ENCODE peak calls at places on chromosomes 4 and X, in six cellular contexts. J is neural crest cell, K is HFFc6, A is lower leg skin, D is ovary, X is prostate gland. H is an unnamed sample.

GRCh38 chrX:53321216-53321942 is 40.0 kb upstream of the IQSEC2 start:
- DNase-seq in J (no peak), K (no peak), A (no peak), D (no peak), X (no peak), H (peak; percentile 26)

GRCh38 chr4:88841635-88842034 is 144.0 kb upstream of the NAP1L5 start:
- DNase-seq in J (no peak), K (peak; percentile 25), A (no peak), D (no peak), X (no peak), H (no peak)

GRCh38 chrX:44447214-44447613 is 95.4 kb downstream of the FUNDC1 start:
- DNase-seq in J (no peak), K (no peak), A (no peak), D (no peak), X (peak; percentile 5), H (no peak)

GRCh38 chr4:92175250-92175649 is 128.5 kb upstream of the GRID2 start:
- DNase-seq in J (no peak), K (no peak), A (no peak), D (no peak), X (no peak), H (no peak)

GRCh38 chrX:15016051-15016450 is 142.8 kb downstream of the MOSPD2 start:
- DNase-seq in J (no peak), K (no peak), A (no peak), D (no peak), X (no peak), H (no peak)

GRCh38 chrX:13102636-13103035 is 58.2 kb upstream of the FAM9C start:
- DNase-seq in J (no peak), K (peak; percentile 51), A (no peak), D (no peak), X (no peak), H (no peak)

GRCh38 chrX:149937881-149938426 is 337 bp downstream of the EOLA2 start:
- DNase-seq in J (no peak), K (no peak), A (no peak), D (no peak), X (no peak), H (no peak)

GRCh38 chrX:136159615-136160025 is 12.3 kb downstream of the FHL1 start:
- DNase-seq in J (no peak), K (no peak), A (no peak), D (no peak), X (no peak), H (no peak)

GRCh38 chr4:156820931-156821330 is 150.7 kb downstream of the PDGFC start:
- DNase-seq in J (no peak), K (no peak), A (no peak), D (no peak), X (no peak), H (no peak)

GRCh38 chr4:8173641-8174242 is 15.1 kb upstream of the ABLIM2 start:
- DNase-seq in J (no peak), K (no peak), A (no peak), D (no peak), X (no peak), H (no peak)

GRCh38 chr4:8170341-8170740 is 11.7 kb upstream of the ABLIM2 start:
- DNase-seq in J (no peak), K (no peak), A (no peak), D (no peak), X (no peak), H (no peak)

GRCh38 chr4:8169763-8170162 is 11.2 kb upstream of the ABLIM2 start:
- DNase-seq in J (no peak), K (no peak), A (no peak), D (no peak), X (no peak), H (no peak)

GRCh38 chr4:8174970-8175369 is 16.4 kb upstream of the ABLIM2 start:
- DNase-seq in J (no peak), K (no peak), A (no peak), D (no peak), X (no peak), H (no peak)

DNA sequence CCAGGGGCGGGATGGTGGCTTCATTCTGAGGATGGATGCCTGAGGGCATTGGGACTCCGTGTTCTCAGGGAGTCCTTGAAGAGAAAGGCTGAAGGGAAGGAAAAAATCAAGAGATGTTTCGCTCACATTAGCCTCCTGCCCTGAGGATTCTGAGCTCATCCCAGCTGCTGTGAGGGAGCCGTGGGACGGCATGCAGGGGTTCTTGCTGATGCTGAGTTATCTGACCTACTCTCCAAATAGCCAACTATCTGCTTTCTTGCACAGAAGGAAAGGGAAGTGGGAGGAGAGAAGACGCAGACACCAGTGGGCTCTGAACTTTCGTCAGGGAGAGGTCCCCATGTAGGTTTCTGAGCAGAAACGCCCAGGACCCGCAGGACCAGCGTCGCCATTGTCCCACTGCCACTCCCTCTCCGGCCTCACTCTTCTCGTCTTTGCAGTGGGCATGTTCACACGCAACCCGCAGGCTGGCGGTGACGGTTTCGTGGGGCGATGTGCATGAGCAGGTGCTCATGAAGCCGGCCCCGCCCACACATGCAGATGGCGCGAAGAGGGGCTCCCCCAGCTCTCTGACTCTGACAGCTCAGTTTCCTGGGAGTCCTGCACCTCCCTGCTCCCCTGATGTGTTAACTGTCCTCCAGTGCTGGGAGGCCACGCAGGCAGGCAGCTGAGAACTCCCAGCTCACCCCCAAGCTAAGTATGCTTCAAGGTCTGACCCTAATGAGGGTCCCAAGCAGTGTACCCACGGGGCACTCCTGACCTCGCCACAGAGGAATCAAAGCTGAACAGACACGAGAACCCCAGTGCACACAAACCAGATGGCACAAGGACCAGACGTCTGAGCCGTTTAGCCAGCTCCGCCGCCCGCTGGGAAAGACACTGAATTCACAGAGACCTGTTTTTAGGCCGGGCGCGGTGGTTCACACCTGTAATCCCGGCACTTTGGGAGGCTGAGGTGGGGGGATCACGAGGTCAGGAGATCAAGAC is 13.6 kb upstream of the ABLIM2 start:
- DNase-seq in J (no peak), K (no peak), A (no peak), D (no peak), X (no peak), H (no peak)
- TF ChIP-seq CTCF in J (no peak), K (no peak), A (no peak), D (no peak), X (no peak), H (no peak)

GRCh38 chr4:147975902-147976301 is 244.0 kb downstream of the ARHGAP10 start:
- DNase-seq in J (no peak), K (peak; percentile 33), A (no peak), D (no peak), X (no peak), H (no peak)
- TF ChIP-seq CTCF in J (no peak), K (no peak), A (no peak), D (no peak), X (no peak), H (no peak)

GRCh38 chrX:119574394-119575266 is at the start of gene UBE2A:
- DNase-seq in J (peak; percentile 76), K (peak; percentile 80), A (peak; percentile 79), D (peak; percentile 87), X (peak; percentile 82), H (peak; percentile 90)
- TF ChIP-seq CTCF in J (peak; percentile 32), K (peak; percentile 65), A (no peak), D (peak; percentile 14), X (peak; percentile 29), H (peak; percentile 59)

GRCh38 chr4:180456928-180457327 is 1786.3 kb upstream of the TENM3 start:
- DNase-seq in J (no peak), K (no peak), A (no peak), D (no peak), X (no peak), H (no peak)
- TF ChIP-seq CTCF in J (peak; percentile 39), K (no peak), A (no peak), D (no peak), X (no peak), H (no peak)

GRCh38 chr4:25670991-25671390 is 15.3 kb downstream of the SLC34A2 start:
- DNase-seq in J (no peak), K (no peak), A (no peak), D (no peak), X (no peak), H (no peak)
- TF ChIP-seq CTCF in J (no peak), K (no peak), A (no peak), D (no peak), X (no peak), H (no peak)

GRCh38 chr4:76280488-76281441 is 25.8 kb upstream of the STBD1 start:
- DNase-seq in J (no peak), K (no peak), A (no peak), D (no peak), X (no peak), H (no peak)

GRCh38 chr4:76277667-76278066 is 26.1 kb downstream of the FAM47E start:
- DNase-seq in J (no peak), K (no peak), A (no peak), D (no peak), X (no peak), H (no peak)

GRCh38 chr4:76276813-76277212 is 25.3 kb downstream of the FAM47E start:
- DNase-seq in J (no peak), K (no peak), A (no peak), D (no peak), X (no peak), H (no peak)

GRCh38 chr4:76278583-76278982 is 27.1 kb downstream of the FAM47E start:
- DNase-seq in J (no peak), K (no peak), A (no peak), D (no peak), X (no peak), H (no peak)

DNA sequence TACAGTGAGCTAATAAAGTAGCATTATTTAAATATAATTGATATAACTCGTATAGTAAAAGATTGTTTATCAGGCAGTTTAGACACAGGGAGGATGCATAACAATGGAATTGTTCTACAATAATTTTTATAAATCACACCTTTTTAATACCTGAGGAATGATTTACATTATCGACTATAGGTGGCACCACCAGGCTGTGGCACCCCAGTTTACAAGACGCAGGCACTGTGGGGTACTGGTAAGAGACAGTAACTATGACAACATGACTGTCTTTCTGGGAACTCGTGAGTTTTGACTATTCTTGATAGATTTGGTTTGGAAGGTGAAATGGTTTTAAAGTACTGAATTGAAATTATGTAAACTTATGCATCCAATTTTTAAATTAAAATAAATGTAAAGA is 27.1 kb upstream of the STBD1 start:
- DNase-seq in J (no peak), K (no peak), A (no peak), D (no peak), X (no peak), H (no peak)
- TF ChIP-seq CTCF in J (no peak), K (no peak), A (no peak), D (no peak), X (no peak), H (no peak)

H was measured in heart right ventricle.